ENCODE peak calls at places on chromosomes 1 and 21, in ten cellular contexts. X, C, B, Y, L, U, T, G, M and S are unnamed samples.

GRCh38 chr21:38815060-38815405 is 9.3 kb downstream of the ETS2 start:
- DNase-seq in X (no peak), C (no peak), B (no peak), Y (no peak), L (no peak), U (no peak), T (no peak), G (no peak), M (no peak), S (no peak)

GRCh38 chr1:194705123-194705522 is 1518.7 kb upstream of the B3GALT2 start:
- DNase-seq in X (no peak), C (no peak), B (no peak), Y (no peak), L (no peak), U (peak), T (no peak), G (no peak), M (no peak), S (no peak)

GRCh38 chr21:40615503-40616376 is 231.2 kb downstream of the DSCAM start:
- DNase-seq in X (no peak), C (no peak), B (no peak), Y (no peak), L (no peak), U (no peak), T (no peak), G (no peak), M (no peak), S (no peak)

GRCh38 chr1:233281711-233282581 is 13.6 kb downstream of the PCNX2 start:
- DNase-seq in X (no peak), C (no peak), B (no peak), Y (no peak), L (no peak), U (peak), T (no peak), G (no peak), M (no peak), S (no peak)

GRCh38 chr1:202153284-202153683 is 7.1 kb downstream of the PTPN7 start:
- DNase-seq in X (no peak), C (no peak), B (no peak), Y (no peak), L (no peak), U (no peak), T (no peak), G (no peak), M (no peak), S (no peak)

GRCh38 chr1:172134087-172134731 is 286.3 kb upstream of the C1orf105 start:
- DNase-seq in X (no peak), C (no peak), B (no peak), Y (no peak), L (no peak), U (no peak), T (no peak), G (no peak), M (no peak), S (no peak)

GRCh38 chr1:109969430-109969829 is 15.1 kb upstream of the AHCYL1 start:
- DNase-seq in X (no peak), C (no peak), B (no peak), Y (no peak), L (no peak), U (peak), T (no peak), G (no peak), M (no peak), S (no peak)

GRCh38 chr21:34693192-34693810 is 24.5 kb downstream of the CLIC6 start:
- DNase-seq in X (peak), C (peak), B (peak), Y (no peak), L (peak), U (peak), T (peak), G (no peak), M (no peak), S (no peak)

GRCh38 chr1:53592521-53592982 is 133.4 kb downstream of the DMRTB1 start:
- DNase-seq in X (no peak), C (no peak), B (no peak), Y (no peak), L (peak), U (peak), T (peak), G (peak), M (peak), S (no peak)

GRCh38 chr1:80731241-80731894 is 1069.4 kb upstream of the ADGRL2 start:
- DNase-seq in X (no peak), C (no peak), B (no peak), Y (no peak), L (no peak), U (peak), T (no peak), G (no peak), M (no peak), S (no peak)

GRCh38 chr1:4005431-4005830 is 105.4 kb upstream of the C1orf174 start:
- DNase-seq in X (no peak), C (no peak), B (no peak), Y (no peak), L (no peak), U (no peak), T (no peak), G (peak), M (no peak), S (peak)

GRCh38 chr1:206979379-206980043 is 9.3 kb upstream of the FCAMR start:
- DNase-seq in X (no peak), C (no peak), B (no peak), Y (no peak), L (no peak), U (peak), T (no peak), G (no peak), M (no peak), S (no peak)

GRCh38 chr1:235351441-235351840 is 15.8 kb upstream of the TBCE start:
- DNase-seq in X (no peak), C (no peak), B (no peak), Y (no peak), L (no peak), U (no peak), T (no peak), G (no peak), M (no peak), S (no peak)

GRCh38 chr1:39632491-39633417 is 6.7 kb downstream of the HEYL start:
- DNase-seq in X (peak), C (no peak), B (peak), Y (peak), L (peak), U (peak), T (no peak), G (peak), M (peak), S (peak)

GRCh38 chr1:209723761-209724693 is 19.4 kb downstream of the HSD11B1 start:
- DNase-seq in X (no peak), C (no peak), B (no peak), Y (no peak), L (no peak), U (no peak), T (no peak), G (no peak), M (no peak), S (no peak)

GRCh38 chr1:209720326-209720725 is 15.7 kb downstream of the HSD11B1 start:
- DNase-seq in X (no peak), C (no peak), B (no peak), Y (no peak), L (no peak), U (peak), T (peak), G (no peak), M (no peak), S (no peak)

GRCh38 chr1:209723265-209723664 is 18.6 kb downstream of the HSD11B1 start:
- DNase-seq in X (no peak), C (no peak), B (no peak), Y (no peak), L (no peak), U (no peak), T (no peak), G (no peak), M (no peak), S (no peak)

GRCh38 chr1:209720826-209721225 is 16.2 kb downstream of the HSD11B1 start:
- DNase-seq in X (no peak), C (no peak), B (no peak), Y (no peak), L (no peak), U (peak), T (no peak), G (no peak), M (no peak), S (no peak)

DNA sequence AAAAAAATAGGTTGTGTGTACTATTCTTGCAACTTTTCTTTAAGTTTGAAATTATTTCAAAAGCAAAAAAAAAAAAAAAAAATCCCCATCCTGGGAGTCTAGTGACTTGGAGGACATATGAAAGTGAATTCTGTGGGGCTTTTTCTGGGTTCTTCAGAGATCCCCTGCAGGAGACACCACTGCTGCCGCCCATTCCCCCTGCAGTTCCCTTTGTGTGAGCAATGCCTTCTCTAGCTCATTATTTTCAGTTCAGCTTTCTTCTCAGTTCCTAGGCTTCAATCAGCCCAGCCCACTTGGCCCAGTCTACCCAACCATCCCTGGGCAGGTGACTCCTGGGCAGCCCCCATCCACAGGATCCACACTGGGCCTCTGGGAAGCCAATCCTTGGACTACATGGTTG is 16.8 kb downstream of the HSD11B1 start:
- DNase-seq in X (no peak), C (no peak), B (no peak), Y (no peak), L (no peak), U (no peak), T (no peak), G (no peak), M (no peak), S (no peak)
- H3K27ac ChIP-seq in X (no peak), C (no peak), B (no peak), Y (no peak), L (no peak), U (no peak), T (no peak), G (no peak), M (no peak), S (no peak)

DNA sequence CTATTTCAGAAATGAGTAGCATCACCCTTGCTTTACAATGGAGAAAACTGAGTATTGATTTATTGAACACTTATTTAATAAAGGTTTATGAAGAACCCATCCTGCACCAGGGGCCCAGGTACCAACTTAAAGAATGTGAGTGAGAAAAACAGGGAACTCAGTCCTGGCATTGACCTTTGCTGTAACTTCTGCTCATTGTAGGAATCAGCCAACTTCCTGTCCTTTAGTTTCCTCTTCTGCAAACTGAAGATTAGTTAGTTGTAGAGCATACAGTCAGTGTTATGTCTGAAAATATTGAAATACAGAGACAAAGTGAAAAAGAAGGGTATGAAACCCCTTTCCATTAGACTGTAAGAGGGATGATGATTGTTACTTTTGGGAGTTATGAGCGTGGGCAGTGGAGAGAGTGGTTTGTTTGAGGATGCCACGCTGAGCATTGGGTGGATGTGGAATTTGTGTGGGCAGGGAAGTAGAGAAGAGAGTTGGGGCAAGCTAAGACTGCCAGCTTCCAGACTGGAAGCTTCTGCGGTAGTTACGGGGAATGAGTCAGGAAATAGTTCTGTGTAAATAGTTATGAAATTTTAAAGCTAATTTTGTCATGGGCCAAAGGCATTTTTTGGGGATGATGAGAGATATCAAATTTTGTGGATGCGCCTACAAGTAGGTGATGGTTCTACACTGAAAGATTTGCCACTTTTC is 89.2 kb downstream of the GPR88 start:
- DNase-seq in X (peak), C (no peak), B (no peak), Y (no peak), L (no peak), U (peak), T (peak), G (no peak), M (no peak), S (no peak)
- H3K27ac ChIP-seq in X (peak), C (no peak), B (no peak), Y (no peak), L (no peak), U (peak), T (peak), G (peak), M (peak), S (peak)

GRCh38 chr21:16117851-16118592 is 388.2 kb downstream of the USP25 start:
- DNase-seq in X (peak), C (no peak), B (no peak), Y (no peak), L (no peak), U (peak), T (peak), G (no peak), M (no peak), S (no peak)
- H3K27ac ChIP-seq in X (peak), C (no peak), B (no peak), Y (no peak), L (no peak), U (peak), T (no peak), G (peak), M (peak), S (peak)

GRCh38 chr1:168263130-168263529 is 17.5 kb upstream of the TBX19 start:
- DNase-seq in X (no peak), C (no peak), B (no peak), Y (no peak), L (no peak), U (no peak), T (no peak), G (no peak), M (no peak), S (no peak)

GRCh38 chr1:168259567-168259966 is 21.1 kb upstream of the TBX19 start:
- DNase-seq in X (no peak), C (no peak), B (no peak), Y (no peak), L (no peak), U (no peak), T (no peak), G (no peak), M (no peak), S (no peak)

GRCh38 chr1:168264296-168264695 is 16.4 kb upstream of the TBX19 start:
- DNase-seq in X (no peak), C (no peak), B (no peak), Y (no peak), L (no peak), U (no peak), T (no peak), G (no peak), M (no peak), S (no peak)

GRCh38 chr1:168260393-168260792 is 20.3 kb upstream of the TBX19 start:
- DNase-seq in X (no peak), C (no peak), B (no peak), Y (no peak), L (no peak), U (no peak), T (no peak), G (no peak), M (no peak), S (no peak)

DNA sequence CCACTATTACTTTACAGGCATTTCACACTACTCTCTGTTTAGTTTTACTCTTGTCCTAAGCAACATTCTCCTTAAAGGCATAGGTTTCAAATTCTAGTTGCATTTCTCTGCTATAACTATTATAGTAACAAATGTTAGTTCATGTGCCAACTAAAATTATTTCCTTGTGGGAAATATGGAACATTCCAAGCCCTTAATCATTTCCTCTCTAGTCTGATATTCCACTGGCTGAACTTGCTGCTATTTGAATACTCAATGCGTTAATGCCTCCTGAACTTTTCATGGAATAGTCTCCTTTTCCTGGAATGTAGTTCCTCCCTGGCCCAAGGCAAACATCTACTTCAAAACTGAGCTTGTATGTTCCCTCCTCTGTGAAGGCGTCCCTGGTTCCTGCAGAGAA is 19.3 kb upstream of the TBX19 start:
- DNase-seq in X (peak), C (no peak), B (no peak), Y (no peak), L (no peak), U (peak), T (no peak), G (no peak), M (no peak), S (no peak)
- H3K27ac ChIP-seq in X (peak), C (no peak), B (no peak), Y (no peak), L (no peak), U (no peak), T (no peak), G (no peak), M (no peak), S (no peak)

GRCh38 chr1:247007511-247008405 is at the start of gene ZNF695:
- DNase-seq in X (peak), C (peak), B (peak), Y (peak), L (peak), U (peak), T (peak), G (peak), M (peak), S (peak)
- H3K27ac ChIP-seq in X (peak), C (no peak), B (peak), Y (no peak), L (no peak), U (peak), T (peak), G (no peak), M (no peak), S (no peak)

GRCh38 chr1:15852036-15852827 is 4.7 kb downstream of the SPEN start:
- DNase-seq in X (peak), C (no peak), B (no peak), Y (no peak), L (no peak), U (no peak), T (no peak), G (no peak), M (no peak), S (no peak)

GRCh38 chr1:15852828-15853302 is 5.4 kb downstream of the SPEN start:
- DNase-seq in X (no peak), C (no peak), B (no peak), Y (no peak), L (no peak), U (no peak), T (no peak), G (no peak), M (no peak), S (no peak)

GRCh38 chr1:15849775-15850449 is 2.4 kb downstream of the SPEN start:
- DNase-seq in X (peak), C (no peak), B (peak), Y (no peak), L (peak), U (peak), T (no peak), G (peak), M (no peak), S (no peak)

GRCh38 chr1:15850450-15851079 is 3.1 kb downstream of the SPEN start:
- DNase-seq in X (peak), C (no peak), B (no peak), Y (no peak), L (no peak), U (no peak), T (no peak), G (no peak), M (no peak), S (no peak)

GRCh38 chr1:15851251-15852035 is 3.9 kb downstream of the SPEN start:
- DNase-seq in X (peak), C (no peak), B (no peak), Y (no peak), L (no peak), U (no peak), T (no peak), G (peak), M (no peak), S (no peak)
- H3K27ac ChIP-seq in X (no peak), C (no peak), B (no peak), Y (no peak), L (no peak), U (no peak), T (no peak), G (peak), M (no peak), S (peak)

GRCh38 chr1:160481979-160482596 is 41.0 kb downstream of the SLAMF6 start:
- DNase-seq in X (no peak), C (no peak), B (no peak), Y (no peak), L (no peak), U (no peak), T (no peak), G (no peak), M (no peak), S (no peak)
- H3K27ac ChIP-seq in X (no peak), C (no peak), B (no peak), Y (no peak), L (no peak), U (no peak), T (no peak), G (no peak), M (no peak), S (no peak)

DNA sequence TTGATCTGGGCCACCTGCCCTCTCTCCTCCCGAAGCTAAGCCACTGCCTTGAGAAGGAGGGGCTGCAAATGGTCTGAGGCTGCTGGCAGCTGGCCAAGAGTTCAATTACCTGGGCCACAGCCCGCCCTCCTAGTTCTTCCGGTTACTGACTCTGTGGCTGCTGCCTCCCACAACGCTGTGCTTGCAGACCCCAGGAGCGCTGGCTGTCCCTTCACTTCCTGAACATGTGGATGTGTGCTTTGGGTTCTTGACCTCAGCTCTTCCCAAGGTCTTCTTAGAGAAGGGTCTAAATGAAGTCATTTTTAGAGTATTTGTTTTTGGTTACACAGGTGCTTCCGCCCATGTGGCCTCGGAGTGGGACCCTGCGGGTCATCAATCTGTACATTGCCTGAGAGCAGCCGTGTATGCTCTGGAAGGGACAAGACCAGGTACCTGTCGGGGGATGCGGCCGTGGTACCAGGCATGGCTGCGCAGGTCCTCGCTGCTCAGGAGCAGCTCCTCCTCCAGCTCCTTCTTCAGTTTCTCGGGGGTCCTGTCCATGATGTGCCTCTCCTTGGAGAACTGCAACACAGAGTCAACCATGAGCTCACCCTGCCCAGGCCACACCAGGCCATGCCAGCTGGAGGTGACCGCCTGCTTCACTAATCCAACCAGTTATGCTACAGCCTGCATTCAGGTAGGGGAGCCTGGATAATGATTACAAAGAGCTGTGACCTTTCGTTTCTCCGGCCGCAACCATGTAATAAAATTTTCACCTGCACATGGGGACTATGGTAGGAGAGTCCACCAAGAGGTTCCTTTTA is 89.6 kb downstream of the BCAR3 start:
- DNase-seq in X (no peak), C (no peak), B (no peak), Y (no peak), L (no peak), U (no peak), T (no peak), G (no peak), M (peak), S (no peak)
- H3K27ac ChIP-seq in X (no peak), C (no peak), B (no peak), Y (no peak), L (no peak), U (no peak), T (no peak), G (peak), M (peak), S (peak)